ENCODE peak calls at places on chromosomes 13 and 19, in six cellular contexts. One of them, this sample, is unnamed.

GRCh38 chr19:5918463-5919079 is 4.5 kb downstream of the CAPS start:
- DNase-seq in Right ventricle myocardium superior: no peak
- DNase-seq in activated CD4-positive, alpha-beta T cell treated with anti-CD3 and anti-CD28 coated beads for 48 hours: no peak
- DNase-seq in stimulated activated CD4-positive, alpha-beta T cell treated with anti-CD3 and anti-CD28 coated beads, Interleukin-4, amount 100 ng/mL, for 48 hours: no peak
- DNase-seq in HuH-7: no peak
- DNase-seq in mammary epithelial cell: no peak
- DNase-seq in this sample: no peak

GRCh38 chr19:54030895-54031586 is 32.7 kb downstream of the VSTM1 start:
- DNase-seq in Right ventricle myocardium superior: no peak
- DNase-seq in activated CD4-positive, alpha-beta T cell treated with anti-CD3 and anti-CD28 coated beads for 48 hours: no peak
- DNase-seq in stimulated activated CD4-positive, alpha-beta T cell treated with anti-CD3 and anti-CD28 coated beads, Interleukin-4, amount 100 ng/mL, for 48 hours: no peak
- DNase-seq in HuH-7: no peak
- DNase-seq in mammary epithelial cell: no peak
- DNase-seq in this sample: peak; percentile 23

GRCh38 chr13:52809310-52809769 is 39.1 kb downstream of the PCDH8 start:
- DNase-seq in Right ventricle myocardium superior: peak; percentile 52
- DNase-seq in activated CD4-positive, alpha-beta T cell treated with anti-CD3 and anti-CD28 coated beads for 48 hours: peak; percentile 70
- DNase-seq in stimulated activated CD4-positive, alpha-beta T cell treated with anti-CD3 and anti-CD28 coated beads, Interleukin-4, amount 100 ng/mL, for 48 hours: peak; percentile 37
- DNase-seq in HuH-7: peak; percentile 85
- DNase-seq in mammary epithelial cell: peak; percentile 84
- DNase-seq in this sample: peak; percentile 70

GRCh38 chr13:92196566-92197256 is 798.3 kb downstream of the GPC5 start:
- DNase-seq in Right ventricle myocardium superior: no peak
- DNase-seq in activated CD4-positive, alpha-beta T cell treated with anti-CD3 and anti-CD28 coated beads for 48 hours: no peak
- DNase-seq in stimulated activated CD4-positive, alpha-beta T cell treated with anti-CD3 and anti-CD28 coated beads, Interleukin-4, amount 100 ng/mL, for 48 hours: no peak
- DNase-seq in HuH-7: no peak
- DNase-seq in mammary epithelial cell: no peak
- DNase-seq in this sample: no peak

GRCh38 chr13:79678100-79678499 is 197.1 kb downstream of the NDFIP2 start:
- DNase-seq in Right ventricle myocardium superior: no peak
- DNase-seq in activated CD4-positive, alpha-beta T cell treated with anti-CD3 and anti-CD28 coated beads for 48 hours: no peak
- DNase-seq in stimulated activated CD4-positive, alpha-beta T cell treated with anti-CD3 and anti-CD28 coated beads, Interleukin-4, amount 100 ng/mL, for 48 hours: no peak
- DNase-seq in HuH-7: no peak
- DNase-seq in mammary epithelial cell: peak; percentile 26
- DNase-seq in this sample: peak; percentile 55

GRCh38 chr19:45782162-45782623 is at the start of gene DMPK:
- DNase-seq in Right ventricle myocardium superior: peak; percentile 77
- DNase-seq in activated CD4-positive, alpha-beta T cell treated with anti-CD3 and anti-CD28 coated beads for 48 hours: no peak
- DNase-seq in stimulated activated CD4-positive, alpha-beta T cell treated with anti-CD3 and anti-CD28 coated beads, Interleukin-4, amount 100 ng/mL, for 48 hours: no peak
- DNase-seq in HuH-7: no peak
- DNase-seq in mammary epithelial cell: peak; percentile 37
- DNase-seq in this sample: peak; percentile 48

GRCh38 chr13:36310417-36311108 is 12.9 kb upstream of the CCDC169 start:
- DNase-seq in Right ventricle myocardium superior: no peak
- DNase-seq in activated CD4-positive, alpha-beta T cell treated with anti-CD3 and anti-CD28 coated beads for 48 hours: no peak
- DNase-seq in stimulated activated CD4-positive, alpha-beta T cell treated with anti-CD3 and anti-CD28 coated beads, Interleukin-4, amount 100 ng/mL, for 48 hours: no peak
- DNase-seq in HuH-7: no peak
- DNase-seq in mammary epithelial cell: no peak
- DNase-seq in this sample: no peak

GRCh38 chr13:95485045-95485517 is 67.4 kb upstream of the CLDN10 start:
- DNase-seq in Right ventricle myocardium superior: no peak
- DNase-seq in activated CD4-positive, alpha-beta T cell treated with anti-CD3 and anti-CD28 coated beads for 48 hours: peak; percentile 13
- DNase-seq in stimulated activated CD4-positive, alpha-beta T cell treated with anti-CD3 and anti-CD28 coated beads, Interleukin-4, amount 100 ng/mL, for 48 hours: no peak
- DNase-seq in HuH-7: no peak
- DNase-seq in mammary epithelial cell: peak; percentile 45
- DNase-seq in this sample: peak; percentile 15

GRCh38 chr19:54351474-54351873 is 12.5 kb upstream of the LILRA4 start:
- DNase-seq in Right ventricle myocardium superior: no peak
- DNase-seq in activated CD4-positive, alpha-beta T cell treated with anti-CD3 and anti-CD28 coated beads for 48 hours: no peak
- DNase-seq in stimulated activated CD4-positive, alpha-beta T cell treated with anti-CD3 and anti-CD28 coated beads, Interleukin-4, amount 100 ng/mL, for 48 hours: no peak
- DNase-seq in HuH-7: no peak
- DNase-seq in mammary epithelial cell: no peak
- DNase-seq in this sample: no peak

GRCh38 chr19:18349524-18350128 is 9.2 kb downstream of the PGPEP1 start:
- DNase-seq in Right ventricle myocardium superior: peak; percentile 59
- DNase-seq in activated CD4-positive, alpha-beta T cell treated with anti-CD3 and anti-CD28 coated beads for 48 hours: peak; percentile 60
- DNase-seq in stimulated activated CD4-positive, alpha-beta T cell treated with anti-CD3 and anti-CD28 coated beads, Interleukin-4, amount 100 ng/mL, for 48 hours: peak; percentile 23
- DNase-seq in HuH-7: peak; percentile 71
- DNase-seq in mammary epithelial cell: peak; percentile 39
- DNase-seq in this sample: peak; percentile 59

GRCh38 chr13:24923305-24923640 is 159.3 kb downstream of the RNF17 start:
- DNase-seq in Right ventricle myocardium superior: no peak
- DNase-seq in activated CD4-positive, alpha-beta T cell treated with anti-CD3 and anti-CD28 coated beads for 48 hours: no peak
- DNase-seq in stimulated activated CD4-positive, alpha-beta T cell treated with anti-CD3 and anti-CD28 coated beads, Interleukin-4, amount 100 ng/mL, for 48 hours: no peak
- DNase-seq in HuH-7: no peak
- DNase-seq in mammary epithelial cell: no peak
- DNase-seq in this sample: no peak

GRCh38 chr19:31338069-31338767 is 11.0 kb downstream of the TSHZ3 start:
- DNase-seq in Right ventricle myocardium superior: peak; percentile 67
- DNase-seq in activated CD4-positive, alpha-beta T cell treated with anti-CD3 and anti-CD28 coated beads for 48 hours: peak; percentile 44
- DNase-seq in stimulated activated CD4-positive, alpha-beta T cell treated with anti-CD3 and anti-CD28 coated beads, Interleukin-4, amount 100 ng/mL, for 48 hours: no peak
- DNase-seq in HuH-7: peak; percentile 74
- DNase-seq in mammary epithelial cell: no peak
- DNase-seq in this sample: peak; percentile 30

GRCh38 chr13:21109168-21109567 is 47.8 kb upstream of the LATS2 start:
- DNase-seq in Right ventricle myocardium superior: no peak
- DNase-seq in activated CD4-positive, alpha-beta T cell treated with anti-CD3 and anti-CD28 coated beads for 48 hours: no peak
- DNase-seq in stimulated activated CD4-positive, alpha-beta T cell treated with anti-CD3 and anti-CD28 coated beads, Interleukin-4, amount 100 ng/mL, for 48 hours: no peak
- DNase-seq in HuH-7: no peak
- DNase-seq in mammary epithelial cell: no peak
- DNase-seq in this sample: no peak

GRCh38 chr13:32881074-32881791 is 135.0 kb upstream of the KL start:
- DNase-seq in Right ventricle myocardium superior: no peak
- DNase-seq in activated CD4-positive, alpha-beta T cell treated with anti-CD3 and anti-CD28 coated beads for 48 hours: no peak
- DNase-seq in stimulated activated CD4-positive, alpha-beta T cell treated with anti-CD3 and anti-CD28 coated beads, Interleukin-4, amount 100 ng/mL, for 48 hours: no peak
- DNase-seq in HuH-7: no peak
- DNase-seq in mammary epithelial cell: peak; percentile 35
- DNase-seq in this sample: peak; percentile 58

GRCh38 chr13:107866007-107866665 is 349.2 kb downstream of the LIG4 start:
- DNase-seq in Right ventricle myocardium superior: no peak
- DNase-seq in activated CD4-positive, alpha-beta T cell treated with anti-CD3 and anti-CD28 coated beads for 48 hours: peak; percentile 3
- DNase-seq in stimulated activated CD4-positive, alpha-beta T cell treated with anti-CD3 and anti-CD28 coated beads, Interleukin-4, amount 100 ng/mL, for 48 hours: no peak
- DNase-seq in HuH-7: no peak
- DNase-seq in mammary epithelial cell: peak; percentile 35
- DNase-seq in this sample: no peak

GRCh38 chr13:95023405-95023804 is 277.8 kb downstream of the ABCC4 start:
- DNase-seq in Right ventricle myocardium superior: no peak
- DNase-seq in activated CD4-positive, alpha-beta T cell treated with anti-CD3 and anti-CD28 coated beads for 48 hours: no peak
- DNase-seq in stimulated activated CD4-positive, alpha-beta T cell treated with anti-CD3 and anti-CD28 coated beads, Interleukin-4, amount 100 ng/mL, for 48 hours: no peak
- DNase-seq in HuH-7: no peak
- DNase-seq in mammary epithelial cell: peak; percentile 40
- DNase-seq in this sample: no peak

GRCh38 chr13:51452391-51453307 is at the start of gene INTS6:
- DNase-seq in Right ventricle myocardium superior: peak; percentile 99
- DNase-seq in activated CD4-positive, alpha-beta T cell treated with anti-CD3 and anti-CD28 coated beads for 48 hours: peak; percentile 99
- DNase-seq in stimulated activated CD4-positive, alpha-beta T cell treated with anti-CD3 and anti-CD28 coated beads, Interleukin-4, amount 100 ng/mL, for 48 hours: peak; percentile 98
- DNase-seq in HuH-7: peak; percentile 87
- DNase-seq in mammary epithelial cell: peak; percentile 99
- DNase-seq in this sample: peak; percentile 99

GRCh38 chr13:85405316-85405897 is 393.8 kb downstream of the SLITRK6 start:
- DNase-seq in Right ventricle myocardium superior: no peak
- DNase-seq in activated CD4-positive, alpha-beta T cell treated with anti-CD3 and anti-CD28 coated beads for 48 hours: no peak
- DNase-seq in stimulated activated CD4-positive, alpha-beta T cell treated with anti-CD3 and anti-CD28 coated beads, Interleukin-4, amount 100 ng/mL, for 48 hours: no peak
- DNase-seq in HuH-7: no peak
- DNase-seq in mammary epithelial cell: no peak
- DNase-seq in this sample: no peak

GRCh38 chr13:81781471-81781870 is 1440.5 kb upstream of the SPRY2 start:
- DNase-seq in Right ventricle myocardium superior: no peak
- DNase-seq in activated CD4-positive, alpha-beta T cell treated with anti-CD3 and anti-CD28 coated beads for 48 hours: no peak
- DNase-seq in stimulated activated CD4-positive, alpha-beta T cell treated with anti-CD3 and anti-CD28 coated beads, Interleukin-4, amount 100 ng/mL, for 48 hours: no peak
- DNase-seq in HuH-7: no peak
- DNase-seq in mammary epithelial cell: no peak
- DNase-seq in this sample: no peak

GRCh38 chr19:49851456-49852259 is 699 bp downstream of the PTOV1 start:
- DNase-seq in Right ventricle myocardium superior: no peak
- DNase-seq in activated CD4-positive, alpha-beta T cell treated with anti-CD3 and anti-CD28 coated beads for 48 hours: no peak
- DNase-seq in stimulated activated CD4-positive, alpha-beta T cell treated with anti-CD3 and anti-CD28 coated beads, Interleukin-4, amount 100 ng/mL, for 48 hours: no peak
- DNase-seq in HuH-7: no peak
- DNase-seq in mammary epithelial cell: no peak
- DNase-seq in this sample: no peak

GRCh38 chr19:12994701-12995595 is at the start of gene NFIX:
- DNase-seq in Right ventricle myocardium superior: peak; percentile 81
- DNase-seq in activated CD4-positive, alpha-beta T cell treated with anti-CD3 and anti-CD28 coated beads for 48 hours: peak; percentile 70
- DNase-seq in stimulated activated CD4-positive, alpha-beta T cell treated with anti-CD3 and anti-CD28 coated beads, Interleukin-4, amount 100 ng/mL, for 48 hours: peak; percentile 43
- DNase-seq in HuH-7: peak; percentile 54
- DNase-seq in mammary epithelial cell: peak; percentile 62
- DNase-seq in this sample: peak; percentile 61

GRCh38 chr19:2443785-2444182 is 13.0 kb downstream of the LMNB2 start:
- DNase-seq in Right ventricle myocardium superior: no peak
- DNase-seq in activated CD4-positive, alpha-beta T cell treated with anti-CD3 and anti-CD28 coated beads for 48 hours: no peak
- DNase-seq in stimulated activated CD4-positive, alpha-beta T cell treated with anti-CD3 and anti-CD28 coated beads, Interleukin-4, amount 100 ng/mL, for 48 hours: no peak
- DNase-seq in HuH-7: no peak
- DNase-seq in mammary epithelial cell: no peak
- DNase-seq in this sample: no peak

GRCh38 chr19:7847664-7848063 is 17.6 kb downstream of the EVI5L start:
- DNase-seq in Right ventricle myocardium superior: no peak
- DNase-seq in activated CD4-positive, alpha-beta T cell treated with anti-CD3 and anti-CD28 coated beads for 48 hours: no peak
- DNase-seq in stimulated activated CD4-positive, alpha-beta T cell treated with anti-CD3 and anti-CD28 coated beads, Interleukin-4, amount 100 ng/mL, for 48 hours: no peak
- DNase-seq in HuH-7: no peak
- DNase-seq in mammary epithelial cell: no peak
- DNase-seq in this sample: no peak

This sample was measured in EL.